ENCODE peak calls at places on chromosomes 16 and 17, in six cellular contexts. One of them, this sample, is unnamed.

GRCh38 chr16:81128726-81129524 is 32.7 kb upstream of the GCSH start:
- DNase-seq in CD8-positive, alpha-beta T cell: no peak
- DNase-seq in small intestine: no peak
- DNase-seq in brain microvascular endothelial cell: no peak
- DNase-seq in ovary: no peak
- DNase-seq in vagina: no peak
- DNase-seq in this sample: no peak

GRCh38 chr17:55175788-55176425 is 88.9 kb upstream of the HLF start:
- DNase-seq in CD8-positive, alpha-beta T cell: no peak
- DNase-seq in small intestine: no peak
- DNase-seq in brain microvascular endothelial cell: no peak
- DNase-seq in ovary: no peak
- DNase-seq in vagina: no peak
- DNase-seq in this sample: no peak

GRCh38 chr16:69413045-69413664 is 11.3 kb upstream of the CYB5B start:
- DNase-seq in CD8-positive, alpha-beta T cell: no peak
- DNase-seq in small intestine: no peak
- DNase-seq in brain microvascular endothelial cell: no peak
- DNase-seq in ovary: no peak
- DNase-seq in vagina: no peak
- DNase-seq in this sample: no peak

GRCh38 chr17:44768505-44769142 is 9.8 kb downstream of the ADAM11 start:
- DNase-seq in CD8-positive, alpha-beta T cell: no peak
- DNase-seq in small intestine: no peak
- DNase-seq in brain microvascular endothelial cell: no peak
- DNase-seq in ovary: no peak
- DNase-seq in vagina: no peak
- DNase-seq in this sample: no peak

GRCh38 chr16:72783716-72784320 is 264.1 kb downstream of the ZFHX3 start:
- DNase-seq in CD8-positive, alpha-beta T cell: no peak
- DNase-seq in small intestine: no peak
- DNase-seq in brain microvascular endothelial cell: peak; percentile 70
- DNase-seq in ovary: no peak
- DNase-seq in vagina: no peak
- DNase-seq in this sample: no peak

GRCh38 chr17:38421224-38421841 is 6.9 kb upstream of the ARHGAP23 start:
- DNase-seq in CD8-positive, alpha-beta T cell: no peak
- DNase-seq in small intestine: no peak
- DNase-seq in brain microvascular endothelial cell: no peak
- DNase-seq in ovary: no peak
- DNase-seq in vagina: no peak
- DNase-seq in this sample: no peak

GRCh38 chr17:38732376-38733314 is 2.5 kb downstream of the CISD3 start:
- DNase-seq in CD8-positive, alpha-beta T cell: no peak
- DNase-seq in small intestine: peak; percentile 96
- DNase-seq in brain microvascular endothelial cell: no peak
- DNase-seq in ovary: no peak
- DNase-seq in vagina: no peak
- DNase-seq in this sample: no peak

GRCh38 chr16:71882505-71883192 is 1.3 kb downstream of the ZNF821 start:
- DNase-seq in CD8-positive, alpha-beta T cell: peak; percentile 55
- DNase-seq in small intestine: peak; percentile 86
- DNase-seq in brain microvascular endothelial cell: peak; percentile 76
- DNase-seq in ovary: no peak
- DNase-seq in vagina: no peak
- DNase-seq in this sample: peak; percentile 87

GRCh38 chr17:81553616-81554181 is 1.5 kb upstream of the FAAP100 start:
- DNase-seq in CD8-positive, alpha-beta T cell: no peak
- DNase-seq in small intestine: peak; percentile 19
- DNase-seq in brain microvascular endothelial cell: peak; percentile 88
- DNase-seq in ovary: peak; percentile 67
- DNase-seq in vagina: no peak
- DNase-seq in this sample: no peak

GRCh38 chr16:57600048-57600835 is 28.2 kb upstream of the ADGRG1 start:
- DNase-seq in CD8-positive, alpha-beta T cell: no peak
- DNase-seq in small intestine: peak; percentile 70
- DNase-seq in brain microvascular endothelial cell: peak; percentile 17
- DNase-seq in ovary: no peak
- DNase-seq in vagina: peak; percentile 75
- DNase-seq in this sample: no peak

GRCh38 chr16:87744750-87745514 is 20.9 kb downstream of the KLHDC4 start:
- DNase-seq in CD8-positive, alpha-beta T cell: no peak
- DNase-seq in small intestine: peak; percentile 65
- DNase-seq in brain microvascular endothelial cell: no peak
- DNase-seq in ovary: no peak
- DNase-seq in vagina: no peak
- DNase-seq in this sample: no peak

GRCh38 chr17:80673152-80673920 is 128.7 kb downstream of the RPTOR start:
- DNase-seq in CD8-positive, alpha-beta T cell: no peak
- DNase-seq in small intestine: no peak
- DNase-seq in brain microvascular endothelial cell: no peak
- DNase-seq in ovary: no peak
- DNase-seq in vagina: no peak
- DNase-seq in this sample: no peak

GRCh38 chr17:28320215-28321061 is 1.4 kb downstream of the TMEM97 start:
- DNase-seq in CD8-positive, alpha-beta T cell: no peak
- DNase-seq in small intestine: no peak
- DNase-seq in brain microvascular endothelial cell: no peak
- DNase-seq in ovary: no peak
- DNase-seq in vagina: no peak
- DNase-seq in this sample: no peak
- H3K4me3 ChIP-seq in CD8-positive, alpha-beta T cell: no peak overlapping the region
- H3K4me3 ChIP-seq in small intestine: no peak overlapping the region
- H3K4me3 ChIP-seq in brain microvascular endothelial cell: peak overlapping the region; percentile 75
- H3K4me3 ChIP-seq in ovary: no peak overlapping the region
- H3K4me3 ChIP-seq in vagina: peak overlapping the region; percentile 63
- H3K4me3 ChIP-seq in this sample: no peak overlapping the region

DNA sequence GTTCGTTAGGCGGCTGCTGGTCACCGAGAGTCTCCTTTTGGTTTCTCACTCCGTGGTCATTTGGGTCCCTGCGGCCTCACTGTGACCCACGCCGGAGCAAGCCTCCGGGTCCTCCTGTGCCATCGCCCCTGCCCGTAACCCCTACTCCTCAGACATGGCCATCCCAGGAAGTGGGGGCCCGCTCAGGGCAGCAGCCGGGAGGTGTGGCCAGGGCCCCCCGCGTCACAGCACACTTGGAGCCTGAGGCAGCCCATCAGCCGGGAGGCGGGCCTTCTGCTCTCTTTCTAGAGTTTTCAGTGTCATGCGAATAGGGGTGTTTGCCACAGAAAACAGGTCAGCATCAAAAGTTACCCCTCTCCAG is 7.9 kb upstream of the WFIKKN1 start:
- DNase-seq in CD8-positive, alpha-beta T cell: no peak
- DNase-seq in small intestine: no peak
- DNase-seq in brain microvascular endothelial cell: no peak
- DNase-seq in ovary: no peak
- DNase-seq in vagina: no peak
- DNase-seq in this sample: no peak
- H3K27ac ChIP-seq in CD8-positive, alpha-beta T cell: no peak overlapping the region
- H3K27ac ChIP-seq in small intestine: no peak overlapping the region
- H3K27ac ChIP-seq in brain microvascular endothelial cell: peak overlapping the region; percentile 59
- H3K27ac ChIP-seq in ovary: no peak overlapping the region
- H3K27ac ChIP-seq in vagina: peak overlapping the region; percentile 81
- H3K27ac ChIP-seq in this sample: no peak overlapping the region

GRCh38 chr16:35255186-35255803 is 1795.9 kb downstream of the TP53TG3F start:
- DNase-seq in CD8-positive, alpha-beta T cell: no peak
- DNase-seq in small intestine: no peak
- DNase-seq in brain microvascular endothelial cell: no peak
- DNase-seq in ovary: no peak
- DNase-seq in vagina: no peak
- DNase-seq in this sample: no peak
- H3K36me3 ChIP-seq in CD8-positive, alpha-beta T cell: no peaks in the 10 kb centered on the region
- H3K36me3 ChIP-seq in small intestine: no peaks in the 10 kb centered on the region
- H3K36me3 ChIP-seq in brain microvascular endothelial cell: no peaks in the 10 kb centered on the region
- H3K36me3 ChIP-seq in ovary: no peaks in the 10 kb centered on the region
- H3K36me3 ChIP-seq in vagina: no peaks in the 10 kb centered on the region
- H3K36me3 ChIP-seq in this sample: no peaks in the 10 kb centered on the region

GRCh38 chr16:50198802-50199410 is 45.8 kb downstream of the TENT4B start:
- DNase-seq in CD8-positive, alpha-beta T cell: no peak
- DNase-seq in small intestine: peak; percentile 48
- DNase-seq in brain microvascular endothelial cell: no peak
- DNase-seq in ovary: no peak
- DNase-seq in vagina: no peak
- DNase-seq in this sample: no peak

GRCh38 chr16:50204426-50205108 is 51.5 kb downstream of the TENT4B start:
- DNase-seq in CD8-positive, alpha-beta T cell: no peak
- DNase-seq in small intestine: no peak
- DNase-seq in brain microvascular endothelial cell: no peak
- DNase-seq in ovary: no peak
- DNase-seq in vagina: no peak
- DNase-seq in this sample: no peak

GRCh38 chr16:50203681-50204080 is 50.6 kb downstream of the TENT4B start:
- DNase-seq in CD8-positive, alpha-beta T cell: no peak
- DNase-seq in small intestine: no peak
- DNase-seq in brain microvascular endothelial cell: no peak
- DNase-seq in ovary: no peak
- DNase-seq in vagina: no peak
- DNase-seq in this sample: no peak

GRCh38 chr16:50201784-50202183 is 48.7 kb downstream of the TENT4B start:
- DNase-seq in CD8-positive, alpha-beta T cell: no peak
- DNase-seq in small intestine: no peak
- DNase-seq in brain microvascular endothelial cell: no peak
- DNase-seq in ovary: no peak
- DNase-seq in vagina: no peak
- DNase-seq in this sample: no peak

DNA sequence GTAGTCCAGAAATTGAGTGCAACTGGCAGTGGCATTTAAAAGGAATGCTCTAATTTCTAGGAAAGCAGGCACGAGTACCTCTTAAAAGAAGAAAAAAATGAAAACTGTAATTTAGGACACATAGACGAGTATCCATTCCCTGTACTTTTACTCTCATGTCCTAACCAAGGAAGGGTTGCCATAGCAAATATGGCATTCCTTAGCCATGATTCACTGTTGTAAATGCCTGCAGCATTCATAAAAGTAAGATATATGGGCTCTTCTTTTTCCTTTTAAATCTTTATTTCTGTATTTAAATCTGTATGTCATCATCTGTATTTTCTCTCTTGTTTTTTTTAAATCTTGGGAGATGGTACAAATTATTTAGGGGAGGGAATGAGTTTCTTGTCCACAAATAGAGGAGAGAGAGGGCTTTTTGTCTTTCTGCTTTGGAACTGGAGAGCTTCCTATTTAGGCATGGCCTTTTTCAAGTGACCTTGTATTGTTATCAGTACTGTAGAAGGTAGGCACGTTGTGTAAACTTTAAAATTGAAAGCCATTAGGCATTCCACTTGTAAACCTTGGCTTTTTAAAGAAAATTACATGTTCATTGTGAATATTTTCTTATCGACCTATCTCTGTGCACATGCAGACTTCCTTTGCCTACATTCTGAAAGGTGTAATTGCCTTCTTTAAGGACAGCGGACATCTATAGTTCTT is 50.0 kb downstream of the TENT4B start:
- DNase-seq in CD8-positive, alpha-beta T cell: no peak
- DNase-seq in small intestine: peak; percentile 34
- DNase-seq in brain microvascular endothelial cell: peak; percentile 95
- DNase-seq in ovary: no peak
- DNase-seq in vagina: no peak
- DNase-seq in this sample: no peak
- H3K4me3 ChIP-seq in CD8-positive, alpha-beta T cell: no peak overlapping the region
- H3K4me3 ChIP-seq in small intestine: no peak overlapping the region
- H3K4me3 ChIP-seq in brain microvascular endothelial cell: peak overlapping the region; percentile 10
- H3K4me3 ChIP-seq in ovary: no peak overlapping the region
- H3K4me3 ChIP-seq in vagina: no peak overlapping the region
- H3K4me3 ChIP-seq in this sample: no peak overlapping the region

GRCh38 chr17:47199627-47200324 is 9.4 kb upstream of the MYL4 start:
- DNase-seq in CD8-positive, alpha-beta T cell: no peak
- DNase-seq in small intestine: no peak
- DNase-seq in brain microvascular endothelial cell: no peak
- DNase-seq in ovary: no peak
- DNase-seq in vagina: no peak
- DNase-seq in this sample: peak; percentile 37
- H3K27ac ChIP-seq in CD8-positive, alpha-beta T cell: no peak overlapping the region
- H3K27ac ChIP-seq in small intestine: peak overlapping the region; percentile 18
- H3K27ac ChIP-seq in brain microvascular endothelial cell: no peak overlapping the region
- H3K27ac ChIP-seq in ovary: no peak overlapping the region
- H3K27ac ChIP-seq in vagina: no peak overlapping the region
- H3K27ac ChIP-seq in this sample: no peak overlapping the region

GRCh38 chr17:75850928-75851692 is 4.0 kb downstream of the WBP2 start:
- DNase-seq in CD8-positive, alpha-beta T cell: no peak
- DNase-seq in small intestine: no peak
- DNase-seq in brain microvascular endothelial cell: no peak
- DNase-seq in ovary: no peak
- DNase-seq in vagina: no peak
- DNase-seq in this sample: no peak

GRCh38 chr17:75847595-75848522 is 3.7 kb upstream of the UNC13D start:
- DNase-seq in CD8-positive, alpha-beta T cell: no peak
- DNase-seq in small intestine: no peak
- DNase-seq in brain microvascular endothelial cell: no peak
- DNase-seq in ovary: no peak
- DNase-seq in vagina: no peak
- DNase-seq in this sample: no peak

GRCh38 chr17:75848523-75849303 is 4.5 kb upstream of the UNC13D start:
- DNase-seq in CD8-positive, alpha-beta T cell: peak; percentile 58
- DNase-seq in small intestine: peak; percentile 73
- DNase-seq in brain microvascular endothelial cell: no peak
- DNase-seq in ovary: peak; percentile 84
- DNase-seq in vagina: no peak
- DNase-seq in this sample: peak; percentile 70

GRCh38 chr17:75849304-75849695 is 5.1 kb upstream of the UNC13D start:
- DNase-seq in CD8-positive, alpha-beta T cell: no peak
- DNase-seq in small intestine: no peak
- DNase-seq in brain microvascular endothelial cell: no peak
- DNase-seq in ovary: no peak
- DNase-seq in vagina: no peak
- DNase-seq in this sample: no peak

GRCh38 chr17:75849724-75850123 is 5.4 kb downstream of the WBP2 start:
- DNase-seq in CD8-positive, alpha-beta T cell: no peak
- DNase-seq in small intestine: no peak
- DNase-seq in brain microvascular endothelial cell: no peak
- DNase-seq in ovary: no peak
- DNase-seq in vagina: no peak
- DNase-seq in this sample: no peak
- H3K36me3 ChIP-seq in CD8-positive, alpha-beta T cell: peaks cover 47% of the 10 kb centered on the region
- H3K36me3 ChIP-seq in small intestine: peaks cover 21% of the 10 kb centered on the region
- H3K36me3 ChIP-seq in brain microvascular endothelial cell: peaks cover 55% of the 10 kb centered on the region
- H3K36me3 ChIP-seq in ovary: no peaks in the 10 kb centered on the region
- H3K36me3 ChIP-seq in vagina: peaks cover 60% of the 10 kb centered on the region
- H3K36me3 ChIP-seq in this sample: peaks cover 56% of the 10 kb centered on the region

DNA sequence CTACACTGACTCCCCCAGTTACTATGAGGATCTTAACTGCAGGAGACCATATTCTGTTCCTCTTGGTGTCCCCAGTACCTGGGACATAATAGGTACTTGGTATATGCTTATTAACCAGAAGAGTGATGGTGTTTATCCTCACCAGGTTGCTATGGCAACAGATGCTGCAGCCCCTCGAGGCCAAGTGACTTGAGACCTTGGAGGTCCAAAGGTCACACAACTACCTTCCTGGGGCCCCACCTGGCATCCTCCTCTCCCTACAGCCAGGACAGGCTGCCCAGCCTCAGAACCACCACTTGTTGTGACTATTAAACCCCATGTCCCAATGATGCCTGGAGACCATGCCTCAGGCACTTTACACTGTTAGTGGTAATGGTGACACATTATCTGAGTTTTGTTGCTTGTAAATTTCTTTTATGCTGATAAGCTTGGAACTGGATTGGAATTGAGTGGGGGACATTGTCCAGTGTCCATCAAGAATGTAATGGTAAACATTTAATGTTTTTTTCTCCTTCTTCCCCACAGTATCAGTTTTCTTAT is 189.4 kb downstream of the CCDC182 start:
- DNase-seq in CD8-positive, alpha-beta T cell: no peak
- DNase-seq in small intestine: no peak
- DNase-seq in brain microvascular endothelial cell: no peak
- DNase-seq in ovary: no peak
- DNase-seq in vagina: no peak
- DNase-seq in this sample: no peak
- H3K4me3 ChIP-seq in CD8-positive, alpha-beta T cell: no peak overlapping the region
- H3K4me3 ChIP-seq in small intestine: no peak overlapping the region
- H3K4me3 ChIP-seq in brain microvascular endothelial cell: no peak overlapping the region
- H3K4me3 ChIP-seq in ovary: no peak overlapping the region
- H3K4me3 ChIP-seq in vagina: no peak overlapping the region
- H3K4me3 ChIP-seq in this sample: no peak overlapping the region

This sample was measured in CD4-positive, CD25-positive, alpha-beta regulatory T cell.